ENCODE peak calls at places on chromosomes 13 and 19, in five cellular contexts. One of them, this sample, is unnamed.

GRCh38 chr19:7862413-7862951 is 11.7 kb downstream of the PRR36 start:
- DNase-seq in HepG2: no peak
- DNase-seq in HCT116: peak; percentile 54
- DNase-seq in H1: peak; percentile 99
- DNase-seq in SK-N-SH: peak; percentile 99
- DNase-seq in this sample: no peak

GRCh38 chr19:43438291-43439162 is 23.8 kb downstream of the TEX101 start:
- DNase-seq in SK-N-SH: peak; percentile 80
- DNase-seq in HCT116: no peak
- DNase-seq in HepG2: no peak
- DNase-seq in H1: no peak
- DNase-seq in this sample: no peak

GRCh38 chr19:16324384-16325160 is at the start of gene KLF2:
- DNase-seq in H1: peak; percentile 75
- DNase-seq in HCT116: peak; percentile 63
- DNase-seq in SK-N-SH: peak; percentile 89
- DNase-seq in HepG2: peak; percentile 28
- DNase-seq in this sample: peak; percentile 92

GRCh38 chr19:8578642-8579265 is 1.5 kb upstream of the MYO1F start:
- DNase-seq in HepG2: peak; percentile 35
- DNase-seq in HCT116: peak; percentile 47
- DNase-seq in SK-N-SH: peak; percentile 85
- DNase-seq in H1: peak; percentile 96
- DNase-seq in this sample: peak; percentile 62

GRCh38 chr19:10884273-10884672 is 12.9 kb downstream of the CARM1 start:
- DNase-seq in SK-N-SH: no peak
- DNase-seq in HepG2: no peak
- DNase-seq in HCT116: peak; percentile 13
- DNase-seq in H1: no peak
- DNase-seq in this sample: no peak

GRCh38 chr19:39590265-39590664 is 12.1 kb upstream of the LGALS13 start:
- DNase-seq in HCT116: no peak
- DNase-seq in H1: peak; percentile 53
- DNase-seq in SK-N-SH: no peak
- DNase-seq in HepG2: no peak
- DNase-seq in this sample: peak; percentile 43

GRCh38 chr13:66896933-66897332 is 333.2 kb downstream of the PCDH9 start:
- DNase-seq in HepG2: no peak
- DNase-seq in HCT116: no peak
- DNase-seq in SK-N-SH: no peak
- DNase-seq in H1: no peak
- DNase-seq in this sample: no peak

GRCh38 chr19:23978068-23978467 is 63.4 kb downstream of the ZNF726 start:
- DNase-seq in HCT116: no peak
- DNase-seq in SK-N-SH: no peak
- DNase-seq in H1: no peak
- DNase-seq in HepG2: no peak
- DNase-seq in this sample: no peak

GRCh38 chr19:41367848-41368301 is 3.9 kb upstream of the B9D2 start:
- DNase-seq in SK-N-SH: no peak
- DNase-seq in H1: no peak
- DNase-seq in HepG2: no peak
- DNase-seq in HCT116: no peak
- DNase-seq in this sample: no peak

GRCh38 chr13:37403776-37404497 is 194.6 kb downstream of the POSTN start:
- DNase-seq in HepG2: no peak
- DNase-seq in H1: no peak
- DNase-seq in HCT116: no peak
- DNase-seq in SK-N-SH: no peak
- DNase-seq in this sample: peak; percentile 87

GRCh38 chr19:36113895-36114762 is 546 bp downstream of the POLR2I start:
- DNase-seq in SK-N-SH: peak; percentile 65
- DNase-seq in HCT116: no peak
- DNase-seq in HepG2: no peak
- DNase-seq in H1: peak; percentile 65
- DNase-seq in this sample: peak; percentile 30

GRCh38 chr13:20711301-20712044 is 8.0 kb downstream of the IL17D start:
- DNase-seq in HepG2: no peak
- DNase-seq in HCT116: no peak
- DNase-seq in SK-N-SH: no peak
- DNase-seq in H1: peak; percentile 74
- DNase-seq in this sample: no peak

GRCh38 chr19:1399079-1399478 is 2.3 kb downstream of the GAMT start:
- DNase-seq in HepG2: no peak
- DNase-seq in HCT116: no peak
- DNase-seq in SK-N-SH: no peak
- DNase-seq in H1: no peak
- DNase-seq in this sample: no peak

GRCh38 chr13:111248822-111249221 is 71.6 kb upstream of the TEX29 start:
- DNase-seq in SK-N-SH: no peak
- DNase-seq in HCT116: no peak
- DNase-seq in HepG2: no peak
- DNase-seq in H1: no peak
- DNase-seq in this sample: no peak

GRCh38 chr19:8085606-8086464 is 33.3 kb downstream of the CCL25 start:
- DNase-seq in HepG2: peak; percentile 84
- DNase-seq in HCT116: no peak
- DNase-seq in H1: no peak
- DNase-seq in SK-N-SH: no peak
- DNase-seq in this sample: no peak

GRCh38 chr19:57820599-57820998 is 5.9 kb upstream of the ZNF552 start:
- DNase-seq in H1: no peak
- DNase-seq in SK-N-SH: no peak
- DNase-seq in HCT116: no peak
- DNase-seq in HepG2: no peak
- DNase-seq in this sample: no peak

GRCh38 chr19:11191273-11191755 is 6.0 kb downstream of the KANK2 start:
- DNase-seq in HepG2: no peak
- DNase-seq in SK-N-SH: peak; percentile 71
- DNase-seq in HCT116: no peak
- DNase-seq in H1: peak; percentile 59
- DNase-seq in this sample: no peak

GRCh38 chr13:34143637-34144036 is 325.7 kb downstream of the RFC3 start:
- DNase-seq in HepG2: no peak
- DNase-seq in HCT116: no peak
- DNase-seq in SK-N-SH: no peak
- DNase-seq in H1: no peak
- DNase-seq in this sample: no peak

GRCh38 chr13:59607172-59607571 is 556.6 kb downstream of the DIAPH3 start:
- DNase-seq in HepG2: no peak
- DNase-seq in HCT116: no peak
- DNase-seq in H1: no peak
- DNase-seq in SK-N-SH: no peak
- DNase-seq in this sample: no peak

GRCh38 chr13:65292488-65292901 is 1937.6 kb downstream of the PCDH9 start:
- DNase-seq in H1: no peak
- DNase-seq in HepG2: no peak
- DNase-seq in HCT116: no peak
- DNase-seq in SK-N-SH: peak; percentile 46
- DNase-seq in this sample: no peak

GRCh38 chr13:40386586-40386985 is 279.9 kb downstream of the FOXO1 start:
- DNase-seq in SK-N-SH: no peak
- DNase-seq in HepG2: no peak
- DNase-seq in HCT116: no peak
- DNase-seq in H1: no peak
- DNase-seq in this sample: no peak

GRCh38 chr13:53382008-53382407 is 353.4 kb downstream of the OLFM4 start:
- DNase-seq in SK-N-SH: no peak
- DNase-seq in HCT116: no peak
- DNase-seq in HepG2: no peak
- DNase-seq in H1: no peak
- DNase-seq in this sample: no peak

GRCh38 chr13:29849731-29850212 is 645 bp downstream of the UBL3 start:
- DNase-seq in HepG2: peak; percentile 33
- DNase-seq in HCT116: no peak
- DNase-seq in H1: peak; percentile 56
- DNase-seq in SK-N-SH: peak; percentile 70
- DNase-seq in this sample: peak; percentile 54

GRCh38 chr19:17347361-17347760 is 10.0 kb downstream of the GTPBP3 start:
- DNase-seq in SK-N-SH: no peak
- DNase-seq in H1: no peak
- DNase-seq in HepG2: no peak
- DNase-seq in HCT116: no peak
- DNase-seq in this sample: no peak

GRCh38 chr13:23744315-23744714 is 144.9 kb downstream of the MIPEP start:
- DNase-seq in H1: no peak
- DNase-seq in SK-N-SH: no peak
- DNase-seq in HCT116: no peak
- DNase-seq in HepG2: no peak
- DNase-seq in this sample: no peak

DNA sequence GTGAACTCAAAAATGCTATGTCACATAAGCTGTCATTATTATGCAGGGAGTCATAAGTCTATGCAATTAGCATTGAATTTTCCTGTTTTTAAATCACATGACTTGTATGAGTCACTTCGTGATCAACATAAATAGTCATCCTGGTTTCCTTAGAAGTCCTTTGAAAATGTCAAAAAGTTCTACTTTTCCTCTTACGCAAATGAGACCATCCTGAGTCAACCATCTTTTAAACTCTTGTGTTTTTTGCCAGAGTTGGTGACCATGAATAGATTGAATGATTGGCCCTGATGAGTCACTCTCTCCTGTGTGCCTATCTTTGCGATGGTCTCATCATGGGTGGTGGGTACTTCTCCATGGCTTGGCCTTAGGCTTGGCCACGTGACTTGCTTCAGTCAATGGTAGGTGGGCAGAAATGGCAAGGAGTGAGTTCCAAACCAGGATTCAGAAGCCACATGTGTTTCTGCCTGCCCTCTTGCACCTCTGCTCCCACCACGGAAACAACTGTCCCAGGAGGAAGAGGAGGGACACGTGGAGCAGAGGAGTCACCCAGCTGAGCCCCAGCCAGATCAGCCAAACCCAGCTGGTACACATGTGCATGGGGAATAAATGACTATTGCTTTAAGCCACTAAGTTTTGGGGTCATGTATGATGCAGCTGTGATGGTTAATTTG is 123.5 kb upstream of the CACNA1A start:
- DNase-seq in HCT116: no peak
- DNase-seq in H1: no peak
- DNase-seq in HepG2: no peak
- DNase-seq in SK-N-SH: no peak
- DNase-seq in this sample: no peak
- TF ChIP-seq JUND in HCT116: peak; percentile 45
- TF ChIP-seq JUND in H1: no peak
- TF ChIP-seq JUND in HepG2: no peak
- TF ChIP-seq JUND in SK-N-SH: peak; percentile 59
- TF ChIP-seq JUND in this sample: no peak

GRCh38 chr19:5006201-5006600 is 37.3 kb downstream of the KDM4B start:
- DNase-seq in HepG2: no peak
- DNase-seq in HCT116: no peak
- DNase-seq in H1: no peak
- DNase-seq in SK-N-SH: no peak
- DNase-seq in this sample: no peak
- TF ChIP-seq JUND in HepG2: no peak
- TF ChIP-seq JUND in HCT116: no peak
- TF ChIP-seq JUND in H1: no peak
- TF ChIP-seq JUND in SK-N-SH: no peak
- TF ChIP-seq JUND in this sample: no peak

GRCh38 chr13:98223741-98224140 is 46.7 kb upstream of the RNF113B start:
- DNase-seq in SK-N-SH: no peak
- DNase-seq in HepG2: no peak
- DNase-seq in HCT116: no peak
- DNase-seq in H1: no peak
- DNase-seq in this sample: no peak

GRCh38 chr13:98222081-98222554 is 45.0 kb upstream of the RNF113B start:
- DNase-seq in SK-N-SH: no peak
- DNase-seq in H1: no peak
- DNase-seq in HCT116: no peak
- DNase-seq in HepG2: no peak
- DNase-seq in this sample: no peak

GRCh38 chr13:98224557-98224956 is 47.5 kb upstream of the RNF113B start:
- DNase-seq in H1: no peak
- DNase-seq in HCT116: no peak
- DNase-seq in SK-N-SH: no peak
- DNase-seq in HepG2: no peak
- DNase-seq in this sample: no peak

GRCh38 chr13:98221234-98221633 is 44.2 kb upstream of the RNF113B start:
- DNase-seq in HCT116: no peak
- DNase-seq in HepG2: no peak
- DNase-seq in H1: no peak
- DNase-seq in SK-N-SH: no peak
- DNase-seq in this sample: no peak

DNA sequence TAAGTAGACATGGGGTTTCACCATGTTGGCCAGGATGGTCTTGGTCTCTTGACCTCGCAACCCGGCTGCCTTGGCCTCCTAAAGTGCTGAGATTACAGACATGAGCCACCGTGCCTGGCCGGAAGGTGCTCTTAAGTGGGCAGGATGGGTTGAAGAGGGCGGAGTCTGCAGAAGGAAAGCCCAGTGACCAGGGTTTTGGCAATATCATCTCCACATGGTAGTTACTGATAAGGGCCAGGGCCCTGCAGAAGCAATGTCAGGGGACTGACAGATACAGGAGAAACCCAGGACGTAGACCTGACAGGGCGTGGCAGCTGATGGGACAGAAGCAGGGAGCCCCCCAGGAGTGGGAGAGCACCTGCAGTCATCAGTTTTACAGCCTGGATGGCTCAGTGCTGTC is 45.7 kb upstream of the RNF113B start:
- DNase-seq in HCT116: no peak
- DNase-seq in SK-N-SH: no peak
- DNase-seq in HepG2: no peak
- DNase-seq in H1: no peak
- DNase-seq in this sample: no peak
- TF ChIP-seq JUND in HCT116: no peak
- TF ChIP-seq JUND in SK-N-SH: no peak
- TF ChIP-seq JUND in HepG2: no peak
- TF ChIP-seq JUND in H1: no peak
- TF ChIP-seq JUND in this sample: no peak

GRCh38 chr13:80084086-80084676 is 256.7 kb downstream of the SPRY2 start:
- DNase-seq in HepG2: no peak
- DNase-seq in HCT116: no peak
- DNase-seq in SK-N-SH: no peak
- DNase-seq in H1: no peak
- DNase-seq in this sample: no peak

GRCh38 chr13:80083097-80083429 is 257.9 kb downstream of the SPRY2 start:
- DNase-seq in HepG2: no peak
- DNase-seq in H1: no peak
- DNase-seq in SK-N-SH: no peak
- DNase-seq in HCT116: no peak
- DNase-seq in this sample: no peak

GRCh38 chr13:80086304-80086721 is 254.6 kb downstream of the SPRY2 start:
- DNase-seq in HepG2: no peak
- DNase-seq in HCT116: no peak
- DNase-seq in SK-N-SH: no peak
- DNase-seq in H1: no peak
- DNase-seq in this sample: no peak

GRCh38 chr13:80083516-80084085 is 257.3 kb downstream of the SPRY2 start:
- DNase-seq in H1: no peak
- DNase-seq in HepG2: no peak
- DNase-seq in HCT116: no peak
- DNase-seq in SK-N-SH: no peak
- DNase-seq in this sample: no peak

GRCh38 chr13:80082396-80083096 is 258.4 kb downstream of the SPRY2 start:
- DNase-seq in HCT116: no peak
- DNase-seq in SK-N-SH: no peak
- DNase-seq in HepG2: no peak
- DNase-seq in H1: no peak
- DNase-seq in this sample: no peak
- TF ChIP-seq JUND in HCT116: no peak
- TF ChIP-seq JUND in SK-N-SH: no peak
- TF ChIP-seq JUND in HepG2: no peak
- TF ChIP-seq JUND in H1: no peak
- TF ChIP-seq JUND in this sample: no peak

GRCh38 chr19:31402529-31402928 is 53.3 kb upstream of the TSHZ3 start:
- DNase-seq in HCT116: no peak
- DNase-seq in SK-N-SH: no peak
- DNase-seq in H1: no peak
- DNase-seq in HepG2: no peak
- DNase-seq in this sample: no peak
- TF ChIP-seq JUND in HCT116: no peak
- TF ChIP-seq JUND in SK-N-SH: no peak
- TF ChIP-seq JUND in H1: no peak
- TF ChIP-seq JUND in HepG2: no peak
- TF ChIP-seq JUND in this sample: no peak